ENCODE peak calls at places on chromosomes 13 and 19, in nine cellular contexts. W is CD4-positive, alpha-beta T cell; E is heart left ventricle; O is choroid plexus epithelial cell; M is fibroblast of lung; F is lower leg skin; N is brain microvascular endothelial cell; Z is endodermal cell; L is neural crest cell. A is an unnamed sample.

GRCh38 chr19:14405758-14406644 is 13.1 kb downstream of the DDX39A start:
- DNase-seq in W (peak), E (peak), O (peak), M (peak), F (peak), N (peak), Z (peak), L (peak), A (peak)

GRCh38 chr13:86909318-86909717 is 761.9 kb upstream of the SLITRK5 start:
- DNase-seq in W (no peak), E (no peak), O (no peak), M (no peak), F (no peak), N (no peak), Z (no peak), L (no peak), A (no peak)

GRCh38 chr19:18229474-18229873 is 3.2 kb upstream of the PDE4C start:
- DNase-seq in W (no peak), E (no peak), O (no peak), M (no peak), F (no peak), N (no peak), Z (no peak), L (no peak), A (no peak)

GRCh38 chr19:50838239-50838638 is 4.9 kb upstream of the KLK15 start:
- DNase-seq in W (no peak), E (no peak), O (peak), M (no peak), F (no peak), N (no peak), Z (peak), L (no peak), A (no peak)

GRCh38 chr13:63501702-63502101 is 2086.1 kb upstream of the PCDH20 start:
- DNase-seq in W (no peak), E (no peak), O (peak), M (peak), F (no peak), N (no peak), Z (no peak), L (no peak), A (no peak)

GRCh38 chr19:16263115-16263839 is 61.3 kb upstream of the KLF2 start:
- DNase-seq in W (no peak), E (no peak), O (no peak), M (no peak), F (no peak), N (no peak), Z (no peak), L (no peak), A (no peak)

GRCh38 chr13:24023073-24023472 is 125.8 kb upstream of the C1QTNF9B start:
- DNase-seq in W (no peak), E (no peak), O (no peak), M (no peak), F (no peak), N (no peak), Z (no peak), L (no peak), A (no peak)

GRCh38 chr19:1360818-1361461 is 22.8 kb upstream of the NDUFS7 start:
- DNase-seq in W (no peak), E (peak), O (peak), M (peak), F (no peak), N (peak), Z (peak), L (no peak), A (peak)

GRCh38 chr19:58009666-58010301 is 7.2 kb upstream of the ZNF606 start:
- DNase-seq in W (no peak), E (peak), O (peak), M (peak), F (peak), N (peak), Z (peak), L (no peak), A (peak)

GRCh38 chr19:51272183-51272817 is 21.4 kb downstream of the SIGLECL1 start:
- DNase-seq in W (no peak), E (no peak), O (no peak), M (no peak), F (no peak), N (no peak), Z (no peak), L (no peak), A (no peak)

GRCh38 chr19:48772503-48772953 is 17.2 kb downstream of the FGF21 start:
- DNase-seq in W (no peak), E (no peak), O (peak), M (no peak), F (no peak), N (no peak), Z (no peak), L (no peak), A (no peak)

GRCh38 chr13:81184556-81185265 is 843.8 kb upstream of the SPRY2 start:
- DNase-seq in W (no peak), E (no peak), O (no peak), M (peak), F (no peak), N (peak), Z (no peak), L (no peak), A (no peak)

GRCh38 chr19:15031675-15032074 is 17.6 kb upstream of the CASP14 start:
- DNase-seq in W (no peak), E (no peak), O (no peak), M (no peak), F (no peak), N (no peak), Z (no peak), L (no peak), A (no peak)

GRCh38 chr19:32858155-32858554 is 11.4 kb downstream of the SLC7A9 start:
- DNase-seq in W (no peak), E (no peak), O (no peak), M (no peak), F (peak), N (no peak), Z (no peak), L (no peak), A (no peak)

GRCh38 chr13:39106216-39106995 is 68.2 kb downstream of the NHLRC3 start:
- DNase-seq in W (no peak), E (no peak), O (peak), M (no peak), F (no peak), N (no peak), Z (no peak), L (no peak), A (no peak)

GRCh38 chr19:18428837-18429674 is 8.9 kb downstream of the ISYNA1 start:
- DNase-seq in W (peak), E (peak), O (peak), M (peak), F (no peak), N (peak), Z (peak), L (peak), A (peak)

GRCh38 chr19:37999309-38000213 is 92.6 kb downstream of the SIPA1L3 start:
- DNase-seq in W (no peak), E (peak), O (peak), M (peak), F (no peak), N (peak), Z (no peak), L (no peak), A (peak)

GRCh38 chr19:34229721-34230120 is 24.6 kb upstream of the GARRE1 start:
- DNase-seq in W (no peak), E (no peak), O (no peak), M (no peak), F (no peak), N (no peak), Z (no peak), L (no peak), A (no peak)

GRCh38 chr19:58021541-58022282 is 12.1 kb upstream of the ZSCAN1 start:
- DNase-seq in W (no peak), E (peak), O (peak), M (peak), F (no peak), N (peak), Z (peak), L (peak), A (no peak)

GRCh38 chr19:18401580-18402112 is 4.2 kb upstream of the LRRC25 start:
- DNase-seq in W (no peak), E (peak), O (peak), M (peak), F (no peak), N (peak), Z (peak), L (no peak), A (no peak)

GRCh38 chr19:37966211-37967072 is 59.4 kb downstream of the SIPA1L3 start:
- DNase-seq in W (no peak), E (no peak), O (no peak), M (peak), F (peak), N (no peak), Z (no peak), L (no peak), A (peak)

GRCh38 chr19:18326772-18327171 is 3.9 kb upstream of the LSM4 start:
- DNase-seq in W (no peak), E (no peak), O (no peak), M (no peak), F (no peak), N (no peak), Z (no peak), L (no peak), A (no peak)

GRCh38 chr19:40006273-40006691 is 9.4 kb downstream of the ZNF546 start:
- DNase-seq in W (no peak), E (no peak), O (peak), M (peak), F (no peak), N (peak), Z (no peak), L (no peak), A (peak)

GRCh38 chr13:51768378-51768921 is 35.5 kb downstream of the DHRS12 start:
- DNase-seq in W (no peak), E (no peak), O (no peak), M (no peak), F (no peak), N (no peak), Z (peak), L (no peak), A (no peak)

GRCh38 chr13:100203696-100204367 is 114.9 kb downstream of the PCCA start:
- DNase-seq in W (no peak), E (no peak), O (peak), M (peak), F (no peak), N (peak), Z (no peak), L (no peak), A (no peak)

GRCh38 chr19:45130888-45131615 is 29.7 kb downstream of the NKPD1 start:
- DNase-seq in W (no peak), E (no peak), O (peak), M (peak), F (no peak), N (no peak), Z (no peak), L (no peak), A (no peak)

GRCh38 chr13:44906758-44907157 is 82.5 kb downstream of the NUFIP1 start:
- DNase-seq in W (no peak), E (no peak), O (peak), M (peak), F (no peak), N (no peak), Z (no peak), L (no peak), A (peak)

GRCh38 chr13:48727252-48728011 is 73.7 kb downstream of the CYSLTR2 start:
- DNase-seq in W (no peak), E (peak), O (peak), M (no peak), F (no peak), N (no peak), Z (no peak), L (no peak), A (no peak)

GRCh38 chr13:99760456-99760855 is 211.1 kb downstream of the ZIC5 start:
- DNase-seq in W (no peak), E (no peak), O (no peak), M (no peak), F (no peak), N (no peak), Z (no peak), L (no peak), A (no peak)

GRCh38 chr19:19451429-19452240 is 46.2 kb downstream of the GATAD2A start:
- DNase-seq in W (no peak), E (no peak), O (no peak), M (peak), F (no peak), N (no peak), Z (no peak), L (no peak), A (no peak)

GRCh38 chr13:45472171-45472705 is 7.5 kb downstream of the COG3 start:
- DNase-seq in W (no peak), E (no peak), O (peak), M (peak), F (no peak), N (no peak), Z (no peak), L (no peak), A (no peak)

GRCh38 chr13:106612688-106613087 is 44.8 kb upstream of the ARGLU1 start:
- DNase-seq in W (no peak), E (peak), O (peak), M (no peak), F (peak), N (peak), Z (no peak), L (no peak), A (no peak)

GRCh38 chr19:43809762-43810696 is 7.8 kb upstream of the LYPD5 start:
- DNase-seq in W (no peak), E (no peak), O (peak), M (peak), F (peak), N (peak), Z (no peak), L (no peak), A (peak)

GRCh38 chr19:51123381-51124186 is 1.1 kb upstream of the SIGLEC9 start:
- DNase-seq in W (peak), E (no peak), O (peak), M (no peak), F (no peak), N (no peak), Z (no peak), L (no peak), A (no peak)

GRCh38 chr13:57716295-57716694 is 84.8 kb downstream of the PCDH17 start:
- DNase-seq in W (no peak), E (no peak), O (no peak), M (no peak), F (no peak), N (no peak), Z (peak), L (no peak), A (no peak)

GRCh38 chr13:112953591-112954487 is 15.2 kb upstream of the MCF2L start:
- DNase-seq in W (no peak), E (no peak), O (no peak), M (no peak), F (peak), N (no peak), Z (peak), L (no peak), A (no peak)

GRCh38 chr19:30044273-30045259 is 102.5 kb downstream of the URI1 start:
- DNase-seq in W (no peak), E (no peak), O (no peak), M (no peak), F (no peak), N (no peak), Z (no peak), L (no peak), A (no peak)

GRCh38 chr19:30049226-30049625 is 107.2 kb downstream of the URI1 start:
- DNase-seq in W (no peak), E (no peak), O (no peak), M (no peak), F (no peak), N (no peak), Z (no peak), L (no peak), A (no peak)

GRCh38 chr19:30047355-30047895 is 105.4 kb downstream of the URI1 start:
- DNase-seq in W (no peak), E (no peak), O (no peak), M (no peak), F (no peak), N (no peak), Z (no peak), L (no peak), A (no peak)

GRCh38 chr19:30049844-30050667 is 108.0 kb downstream of the URI1 start:
- DNase-seq in W (no peak), E (no peak), O (no peak), M (no peak), F (no peak), N (no peak), Z (no peak), L (no peak), A (no peak)

GRCh38 chr19:30046522-30046921 is 104.5 kb downstream of the URI1 start:
- DNase-seq in W (no peak), E (no peak), O (peak), M (peak), F (no peak), N (peak), Z (peak), L (no peak), A (peak)
- TF ChIP-seq CTCF in W (no peak), E (no peak), O (peak), M (peak), F (no peak), N (peak), Z (peak), L (peak), A (peak)

DNA sequence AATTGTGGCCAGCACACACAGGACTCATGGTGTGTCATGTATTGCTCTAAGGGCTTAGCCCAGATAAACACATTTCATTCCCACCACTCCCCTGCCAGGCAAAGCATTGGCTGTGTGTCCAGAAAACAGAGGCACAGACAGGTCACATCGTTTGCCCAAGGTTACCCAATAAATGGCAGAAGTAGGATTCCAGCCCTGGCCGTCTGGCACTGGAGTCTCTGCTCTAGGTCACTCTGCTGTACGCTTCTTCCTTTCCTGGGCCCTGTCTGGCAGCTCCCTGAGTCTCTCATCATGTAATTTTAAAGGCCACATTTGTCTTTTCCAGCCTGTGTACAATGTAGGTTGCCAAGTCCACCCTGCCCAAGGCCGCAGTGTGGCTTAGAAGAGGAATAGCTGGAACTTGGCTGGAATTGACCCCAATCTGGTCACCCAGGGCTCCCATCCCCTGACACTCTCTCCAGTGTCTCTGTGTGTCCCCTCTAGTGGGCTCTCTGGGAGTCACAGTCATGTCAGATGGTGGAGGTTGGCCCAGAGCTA is 264.5 kb upstream of the TSHZ3 start:
- DNase-seq in W (no peak), E (no peak), O (no peak), M (no peak), F (no peak), N (no peak), Z (no peak), L (no peak), A (no peak)
- TF ChIP-seq CTCF in W (no peak), E (no peak), O (no peak), M (no peak), F (no peak), N (no peak), Z (peak), L (peak), A (peak)

DNA sequence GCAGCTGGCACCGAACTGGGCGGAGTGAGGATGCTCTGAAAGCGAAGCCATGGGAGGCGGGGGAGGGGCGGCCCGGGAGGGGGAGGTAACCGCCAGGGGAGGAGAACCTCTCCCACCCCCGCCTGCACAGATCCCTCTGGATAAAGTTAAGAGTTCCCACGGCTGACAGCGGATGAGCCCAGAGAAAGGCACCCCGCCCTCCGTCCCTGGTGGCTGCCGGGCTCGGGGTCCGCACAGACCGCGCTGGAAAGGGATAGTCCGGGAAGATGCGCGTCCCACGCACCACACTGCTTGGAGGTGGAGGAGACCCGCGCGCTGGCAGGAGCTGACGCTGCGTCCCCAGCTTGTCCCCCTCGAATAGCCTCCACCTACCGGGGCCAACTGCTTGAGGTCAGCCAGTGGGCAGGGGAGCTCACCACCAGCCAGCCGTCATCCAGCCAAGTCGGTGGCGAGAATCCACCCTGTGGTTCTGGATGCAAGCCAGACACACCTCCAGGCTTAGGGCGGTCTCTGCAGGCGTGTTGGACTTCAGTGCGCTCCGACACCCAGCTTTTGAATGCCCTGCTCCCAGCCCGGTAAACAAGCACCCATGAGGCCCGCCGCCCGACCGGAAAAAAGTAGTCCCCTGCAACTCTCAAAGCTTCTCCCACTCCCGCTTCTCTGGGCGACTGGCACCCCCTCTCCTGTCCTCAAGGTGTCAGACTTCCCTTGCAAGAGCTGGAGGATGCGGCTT is at the start of gene TRPC4:
- DNase-seq in W (no peak), E (peak), O (peak), M (peak), F (no peak), N (peak), Z (peak), L (peak), A (peak)
- TF ChIP-seq CTCF in W (no peak), E (peak), O (peak), M (peak), F (no peak), N (peak), Z (peak), L (peak), A (peak)

GRCh38 chr19:7000816-7001215 is 20.4 kb downstream of the MBD3L2B start:
- DNase-seq in W (no peak), E (no peak), O (no peak), M (no peak), F (no peak), N (no peak), Z (no peak), L (no peak), A (no peak)

GRCh38 chr19:7004313-7004931 is 16.8 kb downstream of the MBD3L2B start:
- DNase-seq in W (no peak), E (no peak), O (no peak), M (peak), F (no peak), N (peak), Z (peak), L (peak), A (no peak)

GRCh38 chr19:6996810-6997209 is 24.4 kb downstream of the MBD3L2B start:
- DNase-seq in W (no peak), E (no peak), O (no peak), M (no peak), F (no peak), N (no peak), Z (no peak), L (no peak), A (no peak)

GRCh38 chr19:6997679-6998445 is 23.4 kb downstream of the MBD3L2B start:
- DNase-seq in W (no peak), E (no peak), O (peak), M (no peak), F (no peak), N (no peak), Z (no peak), L (no peak), A (no peak)

DNA sequence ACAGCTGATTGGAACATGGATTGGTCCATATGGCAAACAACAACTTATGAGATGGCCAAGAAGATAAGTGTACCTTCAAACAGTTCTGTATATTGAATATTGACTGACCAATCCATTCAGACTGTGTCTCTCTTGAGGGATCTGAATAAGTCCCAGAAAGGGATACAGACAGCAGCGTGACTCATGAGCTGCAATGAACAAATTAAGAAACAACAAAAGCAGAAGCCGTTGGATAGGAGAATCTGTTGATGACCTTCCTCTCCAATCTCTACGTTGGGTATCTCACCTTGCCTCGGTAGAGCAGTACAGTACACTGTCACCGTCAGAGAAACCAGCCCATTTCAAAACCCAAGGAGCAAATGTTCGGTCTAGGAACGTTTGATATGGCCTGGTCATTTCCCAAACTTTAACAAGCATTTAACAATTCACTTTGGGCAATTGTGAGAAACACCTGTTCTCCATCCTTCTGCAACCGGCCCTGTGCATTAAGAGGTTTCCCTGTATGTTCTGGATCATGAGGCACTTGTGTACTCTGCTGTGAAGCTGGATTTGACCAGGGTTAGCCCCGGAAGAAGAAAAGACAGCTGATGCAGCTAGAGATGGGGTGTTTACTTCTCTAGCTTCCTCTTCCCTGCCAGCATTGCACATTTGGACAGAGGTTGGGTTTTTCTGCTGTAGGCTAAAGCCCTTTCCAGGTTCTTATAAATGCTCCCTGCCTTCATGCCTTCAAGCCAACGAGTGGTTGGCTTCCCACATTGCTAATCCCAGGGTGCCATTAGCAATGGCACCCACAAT is 21.1 kb downstream of the MBD3L2B start:
- DNase-seq in W (no peak), E (no peak), O (no peak), M (no peak), F (no peak), N (no peak), Z (no peak), L (no peak), A (no peak)
- TF ChIP-seq CTCF in W (no peak), E (no peak), O (no peak), M (no peak), F (no peak), N (no peak), Z (no peak), L (no peak), A (no peak)

GRCh38 chr19:41408256-41408655 is 10.6 kb downstream of the BCKDHA start:
- DNase-seq in W (no peak), E (no peak), O (no peak), M (no peak), F (no peak), N (no peak), Z (peak), L (no peak), A (no peak)
- TF ChIP-seq CTCF in W (no peak), E (no peak), O (no peak), M (no peak), F (no peak), N (no peak), Z (peak), L (no peak), A (no peak)